ENCODE peak calls at places on chromosomes 5 and 9, in six cellular contexts. N is heart left ventricle, E is body of pancreas, M is Peyer's patch, C is stomach, U is adrenal gland. G is an unnamed sample. For H3K4me1, the result is how much of the 10 kb centered on the place peaks cover.

GRCh38 chr9:7146582-7146981 is 388.8 kb downstream of the KDM4C start:
- DNase-seq in E (no peak), M (no peak), C (no peak), N (no peak), U (no peak), G (no peak)

GRCh38 chr5:12270914-12271313 is 366.7 kb upstream of the CTNND2 start:
- DNase-seq in C (no peak), N (no peak), E (no peak), U (no peak), M (no peak), G (no peak)

GRCh38 chr9:126398403-126399058 is 71.9 kb downstream of the MVB12B start:
- DNase-seq in U (peak), N (peak), M (peak), E (peak), C (peak), G (peak)

GRCh38 chr5:136132087-136132486 is 558 bp upstream of the SMAD5 start:
- DNase-seq in M (peak), C (no peak), U (peak), E (no peak), N (no peak), G (no peak)

GRCh38 chr9:4992872-4993271 is 7.8 kb downstream of the JAK2 start:
- DNase-seq in N (no peak), U (no peak), M (no peak), E (no peak), C (no peak), G (no peak)

GRCh38 chr5:72457491-72457890 is 49.7 kb downstream of the ZNF366 start:
- DNase-seq in C (no peak), N (no peak), M (no peak), E (no peak), U (no peak), G (no peak)

GRCh38 chr9:131656356-131657030 is 83.4 kb downstream of the RAPGEF1 start:
- DNase-seq in U (peak), E (peak), M (peak), C (peak), N (peak), G (no peak)

GRCh38 chr5:178250263-178250662 is 17.7 kb upstream of the PHYKPL start:
- DNase-seq in N (no peak), E (no peak), C (no peak), U (no peak), M (no peak), G (no peak)

GRCh38 chr9:19631181-19631580 is 157.7 kb downstream of the SLC24A2 start:
- DNase-seq in N (no peak), E (no peak), C (no peak), M (no peak), U (no peak), G (no peak)

GRCh38 chr5:10556331-10556807 is 7.5 kb upstream of the ANKRD33B start:
- DNase-seq in M (peak), C (no peak), E (no peak), N (no peak), U (no peak), G (no peak)

GRCh38 chr5:130032807-130033206 is 128.5 kb downstream of the CHSY3 start:
- DNase-seq in E (peak), U (no peak), C (no peak), N (peak), M (no peak), G (no peak)

GRCh38 chr5:176152191-176152932 is 85.9 kb upstream of the SIMC1 start:
- DNase-seq in E (no peak), N (no peak), C (no peak), U (no peak), M (no peak), G (no peak)

GRCh38 chr9:128027166-128027539 is 40.0 kb downstream of the NAIF1 start:
- DNase-seq in N (no peak), U (no peak), M (peak), E (no peak), C (no peak), G (no peak)

GRCh38 chr5:90529939-90530677 is 724 bp upstream of the LYSMD3 start:
- DNase-seq in N (no peak), E (peak), U (peak), C (peak), M (peak), G (peak)

GRCh38 chr5:11319851-11320580 is 559.0 kb upstream of the DAP start:
- DNase-seq in M (no peak), U (no peak), N (no peak), C (no peak), E (no peak), G (no peak)

GRCh38 chr5:126004636-126005035 is 418.6 kb upstream of the GRAMD2B start:
- DNase-seq in E (no peak), U (no peak), N (no peak), M (no peak), C (no peak), G (no peak)

GRCh38 chr5:111278824-111279504 is 54.8 kb downstream of the CAMK4 start:
- DNase-seq in N (peak), M (peak), U (peak), E (peak), C (peak), G (peak)

GRCh38 chr9:136044207-136044970 is 50.7 kb downstream of the NACC2 start:
- DNase-seq in C (peak), M (no peak), U (no peak), E (no peak), N (no peak), G (no peak)

GRCh38 chr9:28941856-28942255 is 1368.6 kb upstream of the C9orf72 start:
- DNase-seq in U (no peak), E (no peak), C (no peak), N (no peak), M (no peak), G (no peak)

GRCh38 chr9:96495341-96495740 is 45.4 kb downstream of the HABP4 start:
- DNase-seq in M (no peak), N (no peak), E (no peak), U (no peak), C (no peak), G (no peak)

GRCh38 chr5:134177197-134178171 is 734 bp upstream of the SKP1 start:
- DNase-seq in E (peak), C (peak), N (no peak), M (peak), U (peak), G (no peak)

GRCh38 chr9:106892632-106893031 is 29.7 kb downstream of the ZNF462 start:
- DNase-seq in N (peak), U (peak), M (peak), E (peak), C (no peak), G (peak)

GRCh38 chr9:87713278-87713989 is 12.5 kb upstream of the CTSL start:
- DNase-seq in N (peak), M (peak), C (peak), E (peak), U (peak), G (no peak)

DNA sequence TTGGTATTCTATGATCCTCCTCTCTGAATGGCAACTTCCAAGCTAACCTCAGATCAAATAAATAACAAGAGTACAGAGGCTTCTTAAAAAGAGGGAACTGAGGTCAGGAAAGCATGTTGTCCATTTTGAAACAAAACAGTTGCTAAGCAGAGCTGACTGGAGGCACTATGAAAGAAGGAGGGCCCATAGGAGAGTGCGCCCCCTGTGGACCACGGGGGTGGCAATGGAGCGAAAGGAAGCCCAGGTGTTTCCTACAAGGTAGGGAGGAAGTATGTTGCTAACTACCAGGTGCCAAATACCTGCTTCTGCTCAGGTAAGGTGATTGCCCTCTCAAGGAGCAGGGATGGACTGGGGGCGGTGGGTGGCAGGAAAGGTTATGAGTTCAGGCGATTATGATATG is 101.8 kb upstream of the MAST4 start:
- DNase-seq in U (no peak), C (no peak), M (peak), E (no peak), N (no peak), G (no peak)
- TF ChIP-seq CTCF in U (no peak), C (no peak), M (no peak), E (no peak), N (no peak), G (no peak)

GRCh38 chr5:171413153-171413910 is 6.1 kb upstream of the FGF18 start:
- DNase-seq in M (no peak), N (no peak), E (no peak), U (no peak), C (no peak), G (no peak)
- TF ChIP-seq POLR2A in M (no peak), N (no peak), E (no peak), U (no peak), C (no peak), G (no peak)

GRCh38 chr5:32499261-32499660 is 54.7 kb upstream of the ZFR start:
- DNase-seq in U (no peak), N (no peak), M (no peak), E (no peak), C (no peak), G (no peak)
- H3K4me1 ChIP-seq in U (under half), N (under half), M (under half), E (under half), C (under half), G (under half)

GRCh38 chr9:34403554-34404380 is 27.1 kb upstream of the MYORG start:
- DNase-seq in E (peak), U (peak), C (peak), N (no peak), M (peak), G (peak)

GRCh38 chr9:34400686-34401602 is 24.2 kb upstream of the MYORG start:
- DNase-seq in N (no peak), C (no peak), E (no peak), U (no peak), M (no peak), G (no peak)

GRCh38 chr9:34398875-34399274 is 22.2 kb upstream of the MYORG start:
- DNase-seq in M (no peak), N (no peak), E (no peak), U (no peak), C (no peak), G (no peak)

GRCh38 chr9:34399729-34400128 is 23.0 kb upstream of the MYORG start:
- DNase-seq in E (no peak), M (no peak), N (no peak), C (no peak), U (no peak), G (no peak)

GRCh38 chr9:34400275-34400674 is 23.6 kb upstream of the MYORG start:
- DNase-seq in E (no peak), U (no peak), C (no peak), N (no peak), M (no peak), G (no peak)
- TF ChIP-seq CTCF in E (no peak), U (no peak), C (no peak), N (no peak), M (no peak), G (no peak)

DNA sequence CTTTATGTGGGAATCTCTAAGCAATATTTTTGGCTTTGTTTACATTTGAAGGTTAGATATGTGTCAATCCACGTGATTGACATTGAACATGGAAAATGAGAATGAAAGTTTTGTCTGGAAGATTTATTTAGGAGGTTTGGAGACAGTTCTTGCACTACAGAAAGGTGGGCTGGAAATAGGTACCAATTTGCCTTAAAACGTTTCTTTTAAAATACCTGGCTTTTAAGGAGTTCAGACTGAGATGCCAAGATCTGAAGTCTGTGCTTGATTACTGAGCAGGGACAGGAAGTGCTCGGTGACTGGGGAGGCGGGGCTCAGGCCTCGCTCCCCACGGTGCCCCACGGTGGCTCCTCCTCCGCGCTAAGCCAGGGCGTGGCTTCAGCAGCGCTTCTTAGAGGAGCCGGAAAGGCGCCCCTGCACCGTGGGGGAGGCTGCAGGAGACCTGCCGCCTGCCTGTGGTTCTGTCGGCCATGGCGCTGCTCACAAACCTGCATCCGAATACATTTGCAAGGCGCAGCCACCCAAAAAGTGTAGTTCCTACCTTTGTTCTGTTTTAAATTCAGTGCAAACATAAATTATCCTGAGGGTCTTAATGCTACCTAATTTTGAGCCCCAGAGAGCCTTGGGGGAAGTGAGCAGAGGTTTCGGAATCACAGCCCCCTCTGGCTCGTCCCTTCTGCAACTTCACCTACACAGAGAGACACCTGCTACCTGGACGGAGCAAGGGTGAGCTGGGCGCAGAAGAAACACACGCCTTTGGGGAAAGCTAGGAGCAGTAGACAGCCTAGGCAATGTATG is 49.2 kb downstream of the USP20 start:
- DNase-seq in M (peak), E (peak), U (peak), C (peak), N (peak), G (peak)
- TF ChIP-seq POLR2A in M (no peak), E (peak), U (peak), C (no peak), N (no peak), G (no peak)

G was measured in breast epithelium.